ENCODE peak calls at places on chromosomes 3 and 15, in seven cellular contexts. V is HuH-7, D is tibial artery, T is fibroblast of the conjunctiva, N is substantia nigra, B is mesothelial cell of epicardium, L is heart right ventricle. H is an unnamed sample.

GRCh38 chr3:32493437-32494414 is 8.9 kb downstream of the CMTM6 start:
- DNase-seq in V (no peak), D (no peak), T (no peak), N (no peak), B (no peak), L (no peak), H (no peak)

GRCh38 chr3:88713233-88713691 is 394.2 kb upstream of the EPHA3 start:
- DNase-seq in V (no peak), D (no peak), T (no peak), N (no peak), B (no peak), L (no peak), H (no peak)

GRCh38 chr3:39644176-39644575 is 165.2 kb upstream of the MYRIP start:
- DNase-seq in V (no peak), D (no peak), T (peak; percentile 59), N (no peak), B (no peak), L (no peak), H (no peak)

GRCh38 chr15:95645791-95646338 is 684.6 kb upstream of the NR2F2 start:
- DNase-seq in V (no peak), D (no peak), T (no peak), N (no peak), B (no peak), L (no peak), H (no peak)

GRCh38 chr15:84736375-84736774 is 12.0 kb upstream of the ZNF592 start:
- DNase-seq in V (no peak), D (no peak), T (no peak), N (no peak), B (no peak), L (no peak), H (no peak)

GRCh38 chr3:140196970-140197369 is 262.0 kb downstream of the CLSTN2 start:
- DNase-seq in V (no peak), D (no peak), T (no peak), N (no peak), B (no peak), L (no peak), H (no peak)

GRCh38 chr3:188554404-188554803 is 400.4 kb downstream of the LPP start:
- DNase-seq in V (no peak), D (no peak), T (peak; percentile 9), N (no peak), B (no peak), L (no peak), H (no peak)

GRCh38 chr3:12155833-12156232 is 2.9 kb downstream of the TIMP4 start:
- DNase-seq in V (peak; percentile 36), D (peak; percentile 45), T (no peak), N (no peak), B (no peak), L (no peak), H (no peak)

GRCh38 chr3:119817964-119818363 is 36.1 kb downstream of the NR1I2 start:
- DNase-seq in V (no peak), D (no peak), T (no peak), N (no peak), B (no peak), L (no peak), H (no peak)

GRCh38 chr3:39207361-39208192 is 15.2 kb upstream of the XIRP1 start:
- DNase-seq in V (no peak), D (no peak), T (no peak), N (no peak), B (no peak), L (no peak), H (no peak)

GRCh38 chr3:196145420-196146262 is 63.8 kb upstream of the TFRC start:
- DNase-seq in V (no peak), D (no peak), T (no peak), N (no peak), B (no peak), L (no peak), H (no peak)